ENCODE peak calls at places on chromosome 15, in eight cellular contexts. A is nephron progenitor cell, W is neural progenitor cell, D is AG04449, B is AG10803, C is psoas muscle, J is fibroblast of mammary gland, K is SK-N-SH. O is an unnamed sample.

GRCh38 chr15:68299436-68299835 is 21.9 kb downstream of the FEM1B start:
- DNase-seq in A (no peak), W (no peak), D (no peak), B (peak), C (no peak), J (peak), K (no peak), O (no peak)

GRCh38 chr15:84715442-84716035 is 400 bp downstream of the SEC11A start:
- DNase-seq in A (peak), W (peak), D (no peak), B (peak), C (peak), J (peak), K (peak), O (peak)

GRCh38 chr15:29571728-29572454 is 250.4 kb downstream of the TJP1 start:
- DNase-seq in A (no peak), W (peak), D (no peak), B (no peak), C (no peak), J (no peak), K (peak), O (no peak)

GRCh38 chr15:48712546-48712945 is 67.0 kb upstream of the FBN1 start:
- DNase-seq in A (no peak), W (no peak), D (no peak), B (no peak), C (no peak), J (no peak), K (no peak), O (no peak)

GRCh38 chr15:68339481-68339880 is 61.9 kb downstream of the FEM1B start:
- DNase-seq in A (no peak), W (no peak), D (no peak), B (no peak), C (peak), J (no peak), K (no peak), O (no peak)

GRCh38 chr15:64791401-64791800 is 16.0 kb upstream of the RBPMS2 start:
- DNase-seq in A (no peak), W (no peak), D (no peak), B (no peak), C (no peak), J (no peak), K (no peak), O (no peak)

GRCh38 chr15:68383161-68384074 is 48.5 kb downstream of the ITGA11 start:
- DNase-seq in A (no peak), W (peak), D (no peak), B (peak), C (no peak), J (peak), K (peak), O (peak)

GRCh38 chr15:72911658-72912057 is 128.1 kb upstream of the ADPGK start:
- DNase-seq in A (no peak), W (no peak), D (no peak), B (no peak), C (no peak), J (no peak), K (no peak), O (no peak)

GRCh38 chr15:39744334-39745103 is 38.1 kb downstream of the FSIP1 start:
- DNase-seq in A (peak), W (no peak), D (no peak), B (no peak), C (no peak), J (no peak), K (no peak), O (no peak)

GRCh38 chr15:69502470-69503045 is 49.9 kb downstream of the RPLP1 start:
- DNase-seq in A (no peak), W (no peak), D (no peak), B (no peak), C (no peak), J (no peak), K (no peak), O (no peak)

GRCh38 chr15:65383456-65383855 is 5.7 kb upstream of the IGDCC3 start:
- DNase-seq in A (no peak), W (no peak), D (no peak), B (no peak), C (no peak), J (no peak), K (no peak), O (no peak)

GRCh38 chr15:69755571-69756310 is 303.1 kb downstream of the RPLP1 start:
- DNase-seq in A (peak), W (no peak), D (no peak), B (no peak), C (no peak), J (peak), K (no peak), O (no peak)

GRCh38 chr15:97750071-97750470 is 210.4 kb upstream of the ARRDC4 start:
- DNase-seq in A (no peak), W (peak), D (no peak), B (no peak), C (no peak), J (no peak), K (no peak), O (no peak)

GRCh38 chr15:73866881-73867410 is 6.4 kb upstream of the TBC1D21 start:
- DNase-seq in A (no peak), W (peak), D (no peak), B (no peak), C (no peak), J (no peak), K (no peak), O (no peak)

GRCh38 chr15:66231421-66232266 is 21.9 kb downstream of the MEGF11 start:
- DNase-seq in A (no peak), W (peak), D (no peak), B (no peak), C (no peak), J (peak), K (peak), O (no peak)

GRCh38 chr15:98888839-98889479 is 118.6 kb downstream of the PGPEP1L start:
- DNase-seq in A (no peak), W (no peak), D (no peak), B (peak), C (no peak), J (peak), K (no peak), O (peak)

GRCh38 chr15:68407141-68407885 is 24.6 kb downstream of the ITGA11 start:
- DNase-seq in A (no peak), W (no peak), D (no peak), B (peak), C (peak), J (peak), K (no peak), O (no peak)

GRCh38 chr15:39028069-39028468 is 463.5 kb upstream of the RASGRP1 start:
- DNase-seq in A (no peak), W (no peak), D (no peak), B (peak), C (peak), J (peak), K (no peak), O (peak)

GRCh38 chr15:22808240-22808639 is 21.8 kb downstream of the NIPA1 start:
- DNase-seq in A (no peak), W (no peak), D (no peak), B (no peak), C (no peak), J (no peak), K (no peak), O (no peak)

GRCh38 chr15:22962611-22963010 is 17.6 kb downstream of the CYFIP1 start:
- DNase-seq in A (no peak), W (no peak), D (no peak), B (no peak), C (no peak), J (no peak), K (no peak), O (no peak)

GRCh38 chr15:56817266-56817665 is 84.0 kb upstream of the ZNF280D start:
- DNase-seq in A (no peak), W (peak), D (no peak), B (peak), C (no peak), J (peak), K (no peak), O (peak)

GRCh38 chr15:26352909-26353308 is 420.0 kb downstream of the GABRB3 start:
- DNase-seq in A (no peak), W (no peak), D (no peak), B (no peak), C (no peak), J (no peak), K (no peak), O (no peak)

GRCh38 chr15:39959411-39959810 is 25.5 kb downstream of the EIF2AK4 start:
- DNase-seq in A (no peak), W (no peak), D (no peak), B (no peak), C (no peak), J (no peak), K (no peak), O (no peak)

GRCh38 chr15:80058851-80059785 is at the start of gene ZFAND6:
- DNase-seq in A (peak), W (peak), D (no peak), B (peak), C (peak), J (peak), K (peak), O (peak)

GRCh38 chr15:38217181-38217580 is 35.5 kb upstream of the SPRED1 start:
- DNase-seq in A (no peak), W (no peak), D (peak), B (peak), C (no peak), J (peak), K (no peak), O (peak)

GRCh38 chr15:79172032-79172481 is 81.5 kb upstream of the RASGRF1 start:
- DNase-seq in A (no peak), W (peak), D (no peak), B (no peak), C (no peak), J (no peak), K (peak), O (no peak)

GRCh38 chr15:40155270-40155910 is 5.5 kb upstream of the BUB1B start:
- DNase-seq in A (no peak), W (peak), D (no peak), B (no peak), C (no peak), J (no peak), K (no peak), O (no peak)

GRCh38 chr15:56815247-56815646 is 81.9 kb upstream of the ZNF280D start:
- DNase-seq in A (no peak), W (no peak), D (no peak), B (no peak), C (no peak), J (no peak), K (no peak), O (no peak)

GRCh38 chr15:49421991-49422390 is 1.1 kb upstream of the FGF7 start:
- DNase-seq in A (peak), W (peak), D (no peak), B (peak), C (peak), J (peak), K (peak), O (peak)

GRCh38 chr15:74432968-74433591 is 678 bp downstream of the SEMA7A start:
- DNase-seq in A (peak), W (peak), D (no peak), B (peak), C (no peak), J (no peak), K (peak), O (no peak)

GRCh38 chr15:67998599-67999122 is 55.5 kb upstream of the PIAS1 start:
- DNase-seq in A (no peak), W (no peak), D (peak), B (peak), C (no peak), J (peak), K (no peak), O (peak)

GRCh38 chr15:66742286-66742685 is 40.2 kb downstream of the SMAD6 start:
- DNase-seq in A (no peak), W (no peak), D (no peak), B (no peak), C (no peak), J (no peak), K (no peak), O (no peak)

GRCh38 chr15:31086344-31086743 is 15.2 kb downstream of the TRPM1 start:
- DNase-seq in A (no peak), W (no peak), D (no peak), B (no peak), C (no peak), J (no peak), K (no peak), O (no peak)

GRCh38 chr15:99508807-99509311 is 56.9 kb upstream of the MEF2A start:
- DNase-seq in A (no peak), W (no peak), D (no peak), B (no peak), C (no peak), J (no peak), K (no peak), O (no peak)

GRCh38 chr15:77029166-77030041 is 34.5 kb downstream of the PSTPIP1 start:
- DNase-seq in A (no peak), W (no peak), D (no peak), B (no peak), C (no peak), J (no peak), K (peak), O (no peak)

GRCh38 chr15:92391640-92392039 is 2.0 kb upstream of the ST8SIA2 start:
- DNase-seq in A (no peak), W (peak), D (no peak), B (peak), C (no peak), J (peak), K (no peak), O (peak)

GRCh38 chr15:37107071-37107753 is 6.9 kb upstream of the MEIS2 start:
- DNase-seq in A (peak), W (no peak), D (no peak), B (no peak), C (no peak), J (no peak), K (peak), O (no peak)

GRCh38 chr15:37105795-37106333 is 5.5 kb upstream of the MEIS2 start:
- DNase-seq in A (no peak), W (no peak), D (no peak), B (no peak), C (no peak), J (no peak), K (no peak), O (no peak)

GRCh38 chr15:37107754-37108724 is 7.7 kb upstream of the MEIS2 start:
- DNase-seq in A (no peak), W (no peak), D (no peak), B (no peak), C (no peak), J (no peak), K (peak), O (no peak)

GRCh38 chr15:37104413-37105392 is 4.4 kb upstream of the MEIS2 start:
- DNase-seq in A (peak), W (peak), D (no peak), B (no peak), C (no peak), J (no peak), K (peak), O (no peak)

DNA sequence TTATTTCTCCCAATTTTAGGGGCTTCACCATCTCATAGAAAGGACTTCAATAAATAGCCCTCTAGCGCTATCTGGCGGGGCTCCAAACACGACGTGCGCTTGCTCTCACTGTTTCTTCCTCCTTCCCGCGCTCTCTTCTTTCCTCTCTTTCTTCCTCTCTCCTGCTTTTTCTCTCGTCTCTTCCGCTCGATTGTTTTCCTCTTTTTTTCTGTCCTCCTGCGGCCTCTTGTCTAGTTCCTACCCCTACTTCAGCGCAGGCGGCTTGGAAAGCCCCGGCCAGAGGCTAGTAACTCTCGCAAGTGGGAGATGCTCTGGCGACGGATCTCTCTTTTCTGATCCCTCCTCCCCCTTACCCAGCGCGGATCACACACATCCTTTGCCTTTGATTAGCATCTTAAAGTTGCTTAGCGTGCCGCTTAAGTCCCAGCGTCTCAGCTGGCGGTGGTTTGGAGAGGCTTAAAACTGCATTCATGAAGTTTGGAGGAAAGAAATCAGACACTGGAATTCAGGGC is 6.2 kb upstream of the MEIS2 start:
- DNase-seq in A (peak), W (peak), D (no peak), B (no peak), C (peak), J (peak), K (no peak), O (no peak)
- TF ChIP-seq CTCF in A (peak), W (peak), D (no peak), B (no peak), C (no peak), J (peak), K (peak), O (no peak)

GRCh38 chr15:43096411-43096810 is 9.4 kb downstream of the UBR1 start:
- DNase-seq in A (no peak), W (no peak), D (no peak), B (no peak), C (no peak), J (no peak), K (no peak), O (no peak)
- TF ChIP-seq CTCF in A (no peak), W (no peak), D (no peak), B (no peak), C (no peak), J (no peak), K (no peak), O (no peak)

GRCh38 chr15:96043586-96044171 is 286.8 kb upstream of the NR2F2 start:
- DNase-seq in A (no peak), W (peak), D (no peak), B (no peak), C (no peak), J (no peak), K (no peak), O (no peak)

GRCh38 chr15:96049323-96049722 is 281.2 kb upstream of the NR2F2 start:
- DNase-seq in A (no peak), W (no peak), D (no peak), B (no peak), C (no peak), J (no peak), K (no peak), O (no peak)

GRCh38 chr15:96049766-96050165 is 280.7 kb upstream of the NR2F2 start:
- DNase-seq in A (no peak), W (no peak), D (no peak), B (no peak), C (no peak), J (no peak), K (no peak), O (no peak)

GRCh38 chr15:96046620-96047240 is 283.8 kb upstream of the NR2F2 start:
- DNase-seq in A (no peak), W (no peak), D (no peak), B (peak), C (no peak), J (peak), K (no peak), O (no peak)

DNA sequence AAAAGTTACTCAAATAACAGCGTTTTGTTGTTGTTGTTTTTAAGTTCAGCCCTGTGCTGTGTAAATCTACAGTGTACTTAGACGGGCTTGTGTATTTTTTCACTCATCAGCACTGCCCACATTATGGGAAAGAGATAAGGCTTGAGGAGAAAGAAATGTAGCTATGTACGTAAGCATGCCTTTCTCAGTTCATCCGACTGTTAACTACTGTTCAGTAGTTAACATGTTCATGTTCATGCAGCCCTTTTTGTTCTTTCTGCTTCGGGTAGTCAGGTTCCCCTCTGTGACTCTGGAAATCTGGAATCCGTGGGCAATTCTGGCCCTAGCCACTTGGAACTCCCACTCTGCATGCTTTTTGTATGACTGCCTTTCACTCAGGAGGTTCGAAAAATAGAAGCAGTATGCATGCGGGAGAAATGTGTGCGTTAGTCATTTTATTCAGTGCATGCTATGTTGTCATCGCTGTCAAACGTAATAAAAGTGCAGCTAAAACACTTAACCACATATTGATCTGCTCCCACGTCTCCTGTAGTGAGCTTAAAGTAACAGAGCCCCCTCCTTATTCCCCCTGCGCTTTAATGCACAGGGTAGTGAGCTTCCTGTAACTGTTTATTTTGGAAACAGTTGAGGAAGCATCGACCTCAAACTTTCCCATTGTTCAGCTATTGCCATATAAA is 283.1 kb upstream of the NR2F2 start:
- DNase-seq in A (no peak), W (no peak), D (peak), B (peak), C (no peak), J (peak), K (no peak), O (peak)
- TF ChIP-seq CTCF in A (no peak), W (no peak), D (no peak), B (peak), C (no peak), J (peak), K (no peak), O (no peak)

DNA sequence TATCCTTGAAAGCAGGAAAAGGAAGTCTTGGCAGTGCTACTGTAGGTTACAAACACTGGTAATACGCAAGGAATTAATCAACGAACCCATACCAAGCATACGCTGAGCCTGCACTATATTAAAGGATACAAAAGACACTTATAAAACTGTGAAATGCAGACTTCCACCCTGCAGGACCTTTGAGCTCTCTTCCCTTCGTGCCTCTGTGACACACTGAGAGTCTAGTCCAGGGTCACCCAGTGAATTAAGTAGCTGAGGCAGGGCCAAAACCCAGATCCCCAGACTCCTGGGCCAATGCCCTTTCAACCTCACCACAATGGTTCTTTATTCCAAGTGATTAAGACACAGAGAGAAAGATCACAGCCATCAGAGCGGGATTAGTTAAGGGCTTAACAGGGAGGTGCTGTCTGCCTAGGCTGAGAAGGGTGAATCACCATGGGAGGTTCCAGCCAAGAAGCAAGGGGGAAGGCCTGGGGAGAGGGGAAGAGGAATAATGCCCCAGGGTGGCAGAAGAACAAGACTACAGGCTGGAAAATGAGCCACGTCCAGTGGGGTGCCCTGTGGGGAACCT is 6.8 kb downstream of the ANXA2 start:
- DNase-seq in A (no peak), W (peak), D (no peak), B (peak), C (peak), J (peak), K (no peak), O (peak)
- TF ChIP-seq CTCF in A (no peak), W (no peak), D (no peak), B (peak), C (no peak), J (peak), K (peak), O (peak)

GRCh38 chr15:52134502-52135144 is 22.0 kb upstream of the BCL2L10 start:
- DNase-seq in A (no peak), W (no peak), D (no peak), B (no peak), C (no peak), J (no peak), K (no peak), O (no peak)
- TF ChIP-seq CTCF in A (no peak), W (no peak), D (no peak), B (no peak), C (no peak), J (no peak), K (no peak), O (no peak)

O was measured in HFFc6.